ENCODE peak calls at places on chromosomes 12 and 14, in eight cellular contexts. G, I, X, U, R, C, P and B are unnamed samples.
A peak's percentile ranks its signal among the peaks of the same experiment; 100 is the strongest.

GRCh38 chr12:111270128-111270651 is 98.7 kb downstream of the PHETA1 start:
- DNase-seq in G (no peak), I (no peak), X (no peak), U (no peak), R (no peak), C (no peak), P (no peak), B (no peak)

GRCh38 chr12:42326466-42327226 is 679 bp downstream of the PPHLN1 start:
- DNase-seq in G (peak; percentile 84), I (peak; percentile 31), X (no peak), U (no peak), R (peak; percentile 60), C (peak; percentile 78), P (peak; percentile 31), B (peak; percentile 12)

GRCh38 chr12:18926188-18926587 is 188.3 kb downstream of the CAPZA3 start:
- DNase-seq in G (no peak), I (no peak), X (no peak), U (no peak), R (no peak), C (no peak), P (no peak), B (no peak)

GRCh38 chr12:62813031-62813829 is 121.7 kb downstream of the PPM1H start:
- DNase-seq in G (peak; percentile 66), I (peak; percentile 80), X (peak; percentile 67), U (peak; percentile 59), R (peak; percentile 86), C (peak; percentile 48), P (peak; percentile 61), B (peak; percentile 87)

GRCh38 chr14:48970995-48971394 is 615.2 kb downstream of the RPS29 start:
- DNase-seq in G (peak; percentile 58), I (no peak), X (no peak), U (no peak), R (no peak), C (peak; percentile 47), P (no peak), B (peak; percentile 3)

GRCh38 chr12:55935742-55936151 is 4.8 kb downstream of the DGKA start:
- DNase-seq in G (no peak), I (peak; percentile 33), X (no peak), U (no peak), R (peak; percentile 68), C (no peak), P (no peak), B (no peak)

GRCh38 chr14:76867536-76868452 is 41.6 kb downstream of the LRRC74A start:
- DNase-seq in G (no peak), I (no peak), X (no peak), U (no peak), R (no peak), C (no peak), P (no peak), B (no peak)

GRCh38 chr12:20657496-20657895 is 37.6 kb upstream of the SLCO1C1 start:
- DNase-seq in G (no peak), I (no peak), X (no peak), U (peak; percentile 7), R (no peak), C (no peak), P (no peak), B (no peak)

GRCh38 chr14:87491816-87492215 is 501.2 kb downstream of the GALC start:
- DNase-seq in G (no peak), I (no peak), X (no peak), U (no peak), R (peak; percentile 67), C (no peak), P (no peak), B (no peak)

GRCh38 chr12:105920161-105920684 is 218.5 kb downstream of the NUAK1 start:
- DNase-seq in G (peak; percentile 66), I (peak; percentile 67), X (peak; percentile 82), U (no peak), R (no peak), C (peak; percentile 49), P (no peak), B (peak; percentile 56)

DNA sequence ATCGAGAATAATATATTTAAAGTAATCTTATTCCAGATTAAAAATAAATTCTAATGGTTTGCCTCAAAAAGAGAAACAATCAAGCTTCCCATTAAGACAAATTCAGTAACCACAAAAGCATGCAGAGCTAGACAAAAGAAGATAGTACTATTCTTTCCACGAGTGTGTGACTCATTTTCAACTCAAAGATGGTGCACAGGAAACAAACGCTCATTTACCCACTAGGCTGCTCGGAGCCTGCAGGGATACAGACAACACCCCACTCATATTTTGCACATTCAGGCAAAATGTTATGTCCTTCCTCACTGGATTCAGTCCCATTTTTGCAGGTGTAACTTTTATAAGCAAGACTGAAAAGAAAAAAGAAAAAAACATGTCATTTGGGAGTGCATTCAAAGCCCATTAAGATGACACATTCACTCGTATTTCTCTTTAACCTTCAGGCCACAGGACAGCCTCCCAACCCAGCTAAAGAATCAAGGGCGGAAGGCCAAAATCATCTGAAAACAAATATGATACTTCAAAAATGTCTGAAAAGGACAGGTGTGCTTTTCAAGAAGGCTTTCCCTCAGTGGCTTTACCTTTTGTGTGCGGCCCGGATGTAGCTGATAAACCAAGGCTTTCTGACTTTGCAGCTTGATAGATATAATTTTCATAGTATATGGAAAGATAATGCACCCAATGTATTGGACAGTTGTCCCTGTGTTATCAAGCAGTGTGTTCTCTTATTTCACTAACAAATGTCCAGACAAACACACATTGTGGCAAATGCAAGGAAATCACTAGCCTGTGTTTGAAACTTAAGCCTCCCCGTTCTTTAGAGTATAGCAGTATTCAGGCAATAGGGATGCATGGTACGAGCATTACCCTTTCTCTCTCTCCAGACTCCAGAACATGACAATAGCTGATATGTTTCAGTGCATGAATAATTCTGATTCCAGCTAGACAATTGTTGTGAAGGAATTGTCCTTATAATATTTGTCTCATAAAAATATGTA is 147.7 kb upstream of the KRR1 start:
- DNase-seq in G (peak; percentile 92), I (no peak), X (peak; percentile 57), U (no peak), R (no peak), C (peak; percentile 93), P (no peak), B (peak; percentile 80)
- H3K4me1 ChIP-seq in G (peaks cover 24% of the 10 kb centered on the region), I (peaks cover 17% of the 10 kb centered on the region), X (no peaks in the 10 kb centered on the region), U (no peaks in the 10 kb centered on the region), R (no peaks in the 10 kb centered on the region), C (peaks cover 48% of the 10 kb centered on the region), P (no peaks in the 10 kb centered on the region), B (no peaks in the 10 kb centered on the region)

GRCh38 chr12:89309452-89309802 is 42.9 kb downstream of the DUSP6 start:
- DNase-seq in G (no peak), I (no peak), X (no peak), U (no peak), R (no peak), C (no peak), P (no peak), B (no peak)

GRCh38 chr12:89307665-89308253 is 44.5 kb downstream of the DUSP6 start:
- DNase-seq in G (no peak), I (no peak), X (no peak), U (no peak), R (no peak), C (no peak), P (no peak), B (no peak)

GRCh38 chr12:89309815-89310214 is 42.5 kb downstream of the DUSP6 start:
- DNase-seq in G (no peak), I (no peak), X (no peak), U (no peak), R (no peak), C (no peak), P (no peak), B (no peak)

GRCh38 chr12:89305373-89305772 is 46.9 kb downstream of the DUSP6 start:
- DNase-seq in G (no peak), I (no peak), X (no peak), U (no peak), R (no peak), C (no peak), P (no peak), B (no peak)

DNA sequence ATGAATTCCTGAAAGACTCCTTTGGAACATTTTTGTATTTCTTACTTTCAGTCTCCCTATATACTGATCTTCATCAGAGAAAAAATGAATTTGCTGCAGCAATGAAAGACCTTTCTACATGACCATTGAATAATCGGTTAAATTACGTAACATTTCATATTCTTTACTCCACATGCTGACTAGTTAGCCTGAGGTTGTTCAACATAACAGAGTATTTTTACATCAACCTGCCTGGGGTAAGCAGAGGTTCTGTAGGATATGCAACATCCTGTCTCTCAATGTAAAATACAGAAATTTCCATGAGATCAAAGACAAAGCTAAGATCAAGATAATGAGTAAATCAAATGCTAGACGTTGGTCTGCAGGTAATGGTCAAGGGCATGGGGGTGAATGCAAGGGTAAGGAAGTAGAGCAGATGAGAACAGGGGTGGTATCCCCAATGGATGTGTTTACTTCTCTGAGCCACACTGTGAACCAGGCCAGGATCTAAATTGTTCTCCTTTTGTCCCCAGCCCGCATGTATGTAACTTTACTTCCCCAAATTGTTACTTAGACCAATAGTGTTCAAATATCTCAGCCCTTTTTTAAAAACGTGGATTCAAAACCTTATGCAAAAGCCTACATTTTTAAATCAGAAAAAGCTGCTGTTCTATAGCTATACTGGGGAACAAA is 45.3 kb downstream of the DUSP6 start:
- DNase-seq in G (no peak), I (no peak), X (no peak), U (no peak), R (no peak), C (no peak), P (no peak), B (no peak)
- H3K4me1 ChIP-seq in G (no peaks in the 10 kb centered on the region), I (no peaks in the 10 kb centered on the region), X (no peaks in the 10 kb centered on the region), U (no peaks in the 10 kb centered on the region), R (no peaks in the 10 kb centered on the region), C (no peaks in the 10 kb centered on the region), P (no peaks in the 10 kb centered on the region), B (peaks cover 18% of the 10 kb centered on the region)

DNA sequence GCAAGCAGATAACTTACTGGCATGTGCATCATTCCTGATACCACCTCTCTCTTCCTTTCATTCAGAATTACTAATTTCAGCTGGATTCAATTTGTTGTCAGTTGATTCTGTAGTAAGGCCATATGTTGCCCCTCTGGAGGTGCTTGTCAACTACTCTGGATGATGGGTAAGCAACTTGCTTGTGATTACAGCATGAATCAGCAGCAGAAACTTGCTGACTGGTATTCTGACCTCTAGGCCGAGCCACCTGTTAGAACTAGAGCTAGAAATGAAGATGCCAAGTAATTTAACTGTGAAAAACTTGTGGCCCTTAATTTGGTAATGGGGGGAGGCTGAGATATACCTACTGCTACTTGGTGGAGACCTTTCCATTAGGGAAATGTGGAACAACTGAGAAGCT is 5.1 kb downstream of the RNF10 start:
- DNase-seq in G (peak; percentile 51), I (no peak), X (no peak), U (no peak), R (no peak), C (peak; percentile 40), P (no peak), B (no peak)
- H3K4me1 ChIP-seq in G (peaks cover 14% of the 10 kb centered on the region), I (peaks cover 43% of the 10 kb centered on the region), X (peaks cover 15% of the 10 kb centered on the region), U (peaks cover 51% of the 10 kb centered on the region), R (peaks cover 10% of the 10 kb centered on the region), C (peaks cover 35% of the 10 kb centered on the region), P (peaks cover 41% of the 10 kb centered on the region), B (peaks cover 51% of the 10 kb centered on the region)

GRCh38 chr12:120836119-120836684 is 68.0 kb downstream of the SPPL3 start:
- DNase-seq in G (no peak), I (no peak), X (no peak), U (no peak), R (no peak), C (no peak), P (no peak), B (no peak)
- H3K4me1 ChIP-seq in G (peaks cover 2% of the 10 kb centered on the region), I (peaks cover 32% of the 10 kb centered on the region), X (no peaks in the 10 kb centered on the region), U (peaks cover 20% of the 10 kb centered on the region), R (peaks cover 5% of the 10 kb centered on the region), C (no peaks in the 10 kb centered on the region), P (peaks cover 26% of the 10 kb centered on the region), B (peaks cover 67% of the 10 kb centered on the region)